ENCODE peak calls at places on chromosome 19, in nine cellular contexts. K is neural progenitor cell; T is right atrium auricular region; Q is pancreas; R is spleen; L is CD8-positive, alpha-beta memory T cell; F is aorta; J is cardiac muscle cell; V is breast epithelium. O is an unnamed sample.

GRCh38 chr19:14102102-14102696 is 11.6 kb upstream of the SAMD1 start:
- DNase-seq in R (no peak), V (no peak), F (no peak), T (no peak), K (no peak), L (no peak), Q (no peak), J (peak; percentile 42), O (no peak)

GRCh38 chr19:41324231-41324702 is 14.3 kb downstream of the CCDC97 start:
- DNase-seq in F (no peak), V (no peak), Q (no peak), K (no peak), L (no peak), R (no peak), J (no peak), T (no peak), O (no peak)

GRCh38 chr19:14556662-14557188 is 15.1 kb downstream of the NDUFB7 start:
- DNase-seq in V (peak; percentile 59), J (peak; percentile 87), R (peak; percentile 95), K (peak; percentile 91), T (peak; percentile 67), F (peak; percentile 93), L (peak; percentile 61), Q (peak; percentile 91), O (peak; percentile 88)

GRCh38 chr19:7772752-7773291 is 9.8 kb downstream of the CLEC4M start:
- DNase-seq in L (no peak), K (no peak), F (no peak), V (no peak), T (no peak), J (peak; percentile 80), Q (no peak), R (no peak), O (no peak)

GRCh38 chr19:48878219-48879024 is 6.2 kb downstream of the PPP1R15A start:
- DNase-seq in V (no peak), T (peak; percentile 89), L (peak; percentile 37), K (no peak), Q (no peak), F (peak; percentile 86), J (peak; percentile 97), R (no peak), O (no peak)

GRCh38 chr19:34364830-34365462 is at the start of gene GPI:
- DNase-seq in T (no peak), R (peak; percentile 94), J (peak; percentile 50), F (peak; percentile 87), K (peak; percentile 72), Q (peak; percentile 86), V (peak; percentile 30), L (peak; percentile 65), O (peak; percentile 85)

GRCh38 chr19:18672606-18673337 is 10.7 kb upstream of the CRTC1 start:
- DNase-seq in V (no peak), Q (no peak), K (peak; percentile 37), J (peak; percentile 53), R (no peak), F (peak; percentile 81), L (no peak), T (no peak), O (no peak)

GRCh38 chr19:35120898-35121297 is 5.3 kb downstream of the FXYD3 start:
- DNase-seq in V (no peak), Q (no peak), R (no peak), T (no peak), J (no peak), L (no peak), F (no peak), K (no peak), O (no peak)

GRCh38 chr19:6540918-6541689 is 10.3 kb downstream of the TNFSF9 start:
- DNase-seq in F (no peak), L (no peak), J (no peak), K (no peak), R (no peak), V (no peak), Q (no peak), T (no peak), O (peak; percentile 11)

GRCh38 chr19:44260343-44260681 is 626 bp downstream of the ZNF233 start:
- DNase-seq in F (no peak), L (no peak), K (peak; percentile 18), R (no peak), V (no peak), T (no peak), J (no peak), Q (no peak), O (no peak)

GRCh38 chr19:54574051-54574450 is 461 bp downstream of the LILRA2 start:
- DNase-seq in F (no peak), Q (no peak), R (no peak), K (no peak), J (no peak), L (no peak), T (no peak), V (no peak), O (no peak)

GRCh38 chr19:14473073-14473790 is 1.9 kb downstream of the PTGER1 start:
- DNase-seq in F (no peak), V (no peak), K (no peak), L (peak; percentile 12), T (no peak), R (no peak), Q (no peak), J (peak; percentile 39), O (peak; percentile 68)

GRCh38 chr19:35144600-35145436 is 1.8 kb downstream of the FXYD7 start:
- DNase-seq in T (no peak), V (no peak), F (no peak), Q (no peak), J (peak; percentile 32), R (no peak), K (peak; percentile 89), L (peak; percentile 36), O (no peak)

GRCh38 chr19:10137751-10138682 is 18.3 kb upstream of the EIF3G start:
- DNase-seq in Q (no peak), T (no peak), K (no peak), F (no peak), R (no peak), L (no peak), V (no peak), J (no peak), O (no peak)
- H3K4me1 ChIP-seq in Q (no peaks in the 10 kb centered on the region), T (no peaks in the 10 kb centered on the region), K (no peaks in the 10 kb centered on the region), F (no peaks in the 10 kb centered on the region), R (peaks cover 15% of the 10 kb centered on the region), L (peaks cover 36% of the 10 kb centered on the region), V (no peaks in the 10 kb centered on the region), J (no peaks in the 10 kb centered on the region), O (no peaks in the 10 kb centered on the region)

GRCh38 chr19:8820234-8820633 is 11.9 kb downstream of the ZNF558 start:
- DNase-seq in V (no peak), F (no peak), L (no peak), T (no peak), Q (no peak), J (no peak), K (no peak), R (no peak), O (no peak)

GRCh38 chr19:8814176-8814575 is 17.9 kb downstream of the ZNF558 start:
- DNase-seq in J (no peak), L (no peak), V (no peak), R (no peak), F (no peak), Q (no peak), T (no peak), K (no peak), O (no peak)

GRCh38 chr19:8811315-8812172 is 20.6 kb downstream of the ZNF558 start:
- DNase-seq in R (no peak), Q (no peak), T (no peak), F (no peak), J (no peak), K (no peak), L (no peak), V (no peak), O (no peak)

GRCh38 chr19:8815780-8816179 is 16.3 kb downstream of the ZNF558 start:
- DNase-seq in K (no peak), V (no peak), T (no peak), Q (no peak), F (no peak), J (no peak), R (no peak), L (no peak), O (no peak)
- H3K27ac ChIP-seq in K (no peak overlapping the region), V (no peak overlapping the region), T (no peak overlapping the region), Q (no peak overlapping the region), F (no peak overlapping the region), J (no peak overlapping the region), R (no peak overlapping the region), L (no peak overlapping the region), O (no peak overlapping the region)

GRCh38 chr19:57293719-57294118 is 13.4 kb downstream of the ZNF460 start:
- DNase-seq in F (no peak), Q (no peak), R (no peak), T (no peak), J (no peak), L (no peak), K (no peak), V (no peak), O (no peak)

GRCh38 chr19:57290970-57291369 is 10.7 kb downstream of the ZNF460 start:
- DNase-seq in L (no peak), Q (no peak), R (no peak), V (no peak), T (no peak), K (no peak), J (no peak), F (no peak), O (no peak)

DNA sequence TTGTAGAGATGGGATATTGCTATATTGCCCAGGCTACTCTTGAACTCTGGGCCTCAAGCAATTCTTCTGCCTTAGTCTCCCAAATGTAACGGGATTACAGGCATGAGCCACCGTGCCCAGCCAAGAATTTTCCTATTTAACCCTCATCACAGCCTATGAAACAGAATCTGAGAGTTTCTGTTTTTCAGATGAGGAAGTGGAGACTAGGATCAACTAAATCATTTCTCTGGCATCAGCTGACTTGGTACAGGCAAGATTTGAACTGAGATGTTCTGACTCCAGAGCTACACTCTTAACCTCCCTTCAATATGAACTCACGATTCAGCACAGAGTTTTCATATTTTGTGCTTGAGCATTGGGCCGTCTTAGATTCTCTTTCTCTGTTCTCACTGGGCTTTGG is 8.1 kb downstream of the ZNF460 start:
- DNase-seq in J (no peak), V (no peak), K (no peak), F (no peak), T (no peak), Q (no peak), L (no peak), R (no peak), O (no peak)
- H3K9me3 ChIP-seq in J (no peaks in the 10 kb centered on the region), V (peaks cover 67% of the 10 kb centered on the region), K (no peaks in the 10 kb centered on the region), F (peaks cover 32% of the 10 kb centered on the region), T (no peaks in the 10 kb centered on the region), Q (no peaks in the 10 kb centered on the region), L (peaks cover 29% of the 10 kb centered on the region), R (peaks cover 44% of the 10 kb centered on the region), O (peaks cover 21% of the 10 kb centered on the region)

GRCh38 chr19:46903458-46903857 is 42.7 kb downstream of the ARHGAP35 start:
- DNase-seq in T (no peak), K (no peak), L (no peak), R (no peak), F (no peak), Q (no peak), V (no peak), J (no peak), O (no peak)

GRCh38 chr19:46900341-46900740 is 39.5 kb downstream of the ARHGAP35 start:
- DNase-seq in F (no peak), T (no peak), K (no peak), Q (no peak), R (no peak), J (no peak), L (no peak), V (no peak), O (no peak)

GRCh38 chr19:46904114-46905060 is 43.6 kb downstream of the ARHGAP35 start:
- DNase-seq in Q (no peak), V (no peak), J (peak; percentile 90), R (no peak), L (no peak), F (no peak), K (no peak), T (peak; percentile 63), O (no peak)

GRCh38 chr19:46902402-46902766 is 41.6 kb downstream of the ARHGAP35 start:
- DNase-seq in J (no peak), Q (no peak), F (no peak), R (no peak), T (no peak), K (no peak), V (peak; percentile 55), L (no peak), O (no peak)

GRCh38 chr19:46901701-46902401 is 41.1 kb downstream of the ARHGAP35 start:
- DNase-seq in T (no peak), R (no peak), J (no peak), V (no peak), Q (no peak), K (no peak), L (no peak), F (no peak), O (no peak)
- H3K4me1 ChIP-seq in T (no peaks in the 10 kb centered on the region), R (peaks cover 77% of the 10 kb centered on the region), J (peaks cover 47% of the 10 kb centered on the region), V (peaks cover 33% of the 10 kb centered on the region), Q (peaks cover 19% of the 10 kb centered on the region), K (no peaks in the 10 kb centered on the region), L (peaks cover 13% of the 10 kb centered on the region), F (peaks cover 5% of the 10 kb centered on the region), O (peaks cover 41% of the 10 kb centered on the region)